ENCODE peak calls at places on chromosome 19, in eight cellular contexts. One of them, this sample, is unnamed.

GRCh38 chr19:42461700-42462324 is 19.1 kb upstream of the CXCL17 start:
- DNase-seq in AG04450: no peak
- DNase-seq in fibroblast of the aortic adventitia: no peak
- DNase-seq in cardiac fibroblast: no peak
- DNase-seq in upper lobe of right lung: no peak
- DNase-seq in HepG2: peak
- DNase-seq in body of pancreas: no peak
- DNase-seq in testis: peak
- DNase-seq in this sample: no peak

GRCh38 chr19:31347356-31347755 is 1.9 kb downstream of the TSHZ3 start:
- DNase-seq in AG04450: no peak
- DNase-seq in fibroblast of the aortic adventitia: peak
- DNase-seq in cardiac fibroblast: no peak
- DNase-seq in upper lobe of right lung: no peak
- DNase-seq in HepG2: no peak
- DNase-seq in body of pancreas: no peak
- DNase-seq in testis: no peak
- DNase-seq in this sample: no peak

GRCh38 chr19:31356587-31357314 is 7.5 kb upstream of the TSHZ3 start:
- DNase-seq in AG04450: no peak
- DNase-seq in fibroblast of the aortic adventitia: no peak
- DNase-seq in cardiac fibroblast: no peak
- DNase-seq in upper lobe of right lung: peak
- DNase-seq in HepG2: no peak
- DNase-seq in body of pancreas: peak
- DNase-seq in testis: peak
- DNase-seq in this sample: no peak

GRCh38 chr19:31070676-31071075 is 278.6 kb downstream of the TSHZ3 start:
- DNase-seq in AG04450: no peak
- DNase-seq in fibroblast of the aortic adventitia: no peak
- DNase-seq in cardiac fibroblast: no peak
- DNase-seq in upper lobe of right lung: no peak
- DNase-seq in HepG2: no peak
- DNase-seq in body of pancreas: no peak
- DNase-seq in testis: no peak
- DNase-seq in this sample: no peak

GRCh38 chr19:791605-792360 is 5.5 kb upstream of the PTBP1 start:
- DNase-seq in AG04450: no peak
- DNase-seq in fibroblast of the aortic adventitia: no peak
- DNase-seq in cardiac fibroblast: no peak
- DNase-seq in upper lobe of right lung: no peak
- DNase-seq in HepG2: no peak
- DNase-seq in body of pancreas: no peak
- DNase-seq in testis: no peak
- DNase-seq in this sample: no peak

GRCh38 chr19:41998246-41999020 is 4.4 kb upstream of the ATP1A3 start:
- DNase-seq in AG04450: no peak
- DNase-seq in fibroblast of the aortic adventitia: peak
- DNase-seq in cardiac fibroblast: peak
- DNase-seq in upper lobe of right lung: no peak
- DNase-seq in HepG2: peak
- DNase-seq in body of pancreas: peak
- DNase-seq in testis: peak
- DNase-seq in this sample: peak

GRCh38 chr19:52230685-52231084 is 38.7 kb upstream of the ZNF766 start:
- DNase-seq in AG04450: no peak
- DNase-seq in fibroblast of the aortic adventitia: no peak
- DNase-seq in cardiac fibroblast: no peak
- DNase-seq in upper lobe of right lung: no peak
- DNase-seq in HepG2: no peak
- DNase-seq in body of pancreas: no peak
- DNase-seq in testis: no peak
- DNase-seq in this sample: no peak

GRCh38 chr19:39416626-39417120 is 4.2 kb downstream of the PLEKHG2 start:
- DNase-seq in AG04450: no peak
- DNase-seq in fibroblast of the aortic adventitia: no peak
- DNase-seq in cardiac fibroblast: no peak
- DNase-seq in upper lobe of right lung: no peak
- DNase-seq in HepG2: no peak
- DNase-seq in body of pancreas: no peak
- DNase-seq in testis: no peak
- DNase-seq in this sample: no peak

GRCh38 chr19:789473-790052 is 7.7 kb upstream of the PTBP1 start:
- DNase-seq in AG04450: no peak
- DNase-seq in fibroblast of the aortic adventitia: no peak
- DNase-seq in cardiac fibroblast: no peak
- DNase-seq in upper lobe of right lung: no peak
- DNase-seq in HepG2: peak
- DNase-seq in body of pancreas: no peak
- DNase-seq in testis: no peak
- DNase-seq in this sample: no peak

GRCh38 chr19:36112678-36113077 is 1.7 kb downstream of the OVOL3 start:
- DNase-seq in AG04450: no peak
- DNase-seq in fibroblast of the aortic adventitia: no peak
- DNase-seq in cardiac fibroblast: no peak
- DNase-seq in upper lobe of right lung: no peak
- DNase-seq in HepG2: no peak
- DNase-seq in body of pancreas: no peak
- DNase-seq in testis: no peak
- DNase-seq in this sample: no peak

GRCh38 chr19:45934551-45935230 is 20.1 kb upstream of the NANOS2 start:
- DNase-seq in AG04450: no peak
- DNase-seq in fibroblast of the aortic adventitia: no peak
- DNase-seq in cardiac fibroblast: no peak
- DNase-seq in upper lobe of right lung: no peak
- DNase-seq in HepG2: no peak
- DNase-seq in body of pancreas: no peak
- DNase-seq in testis: no peak
- DNase-seq in this sample: no peak

GRCh38 chr19:45069056-45069455 is 7.2 kb downstream of the ZNF296 start:
- DNase-seq in AG04450: no peak
- DNase-seq in fibroblast of the aortic adventitia: peak
- DNase-seq in cardiac fibroblast: no peak
- DNase-seq in upper lobe of right lung: no peak
- DNase-seq in HepG2: no peak
- DNase-seq in body of pancreas: no peak
- DNase-seq in testis: peak
- DNase-seq in this sample: peak

GRCh38 chr19:58368561-58369360 is 6.2 kb upstream of the ZNF497 start:
- DNase-seq in AG04450: no peak
- DNase-seq in fibroblast of the aortic adventitia: no peak
- DNase-seq in cardiac fibroblast: no peak
- DNase-seq in upper lobe of right lung: no peak
- DNase-seq in HepG2: no peak
- DNase-seq in body of pancreas: no peak
- DNase-seq in testis: no peak
- DNase-seq in this sample: no peak

GRCh38 chr19:58367698-58368454 is 5.3 kb upstream of the ZNF497 start:
- DNase-seq in AG04450: no peak
- DNase-seq in fibroblast of the aortic adventitia: no peak
- DNase-seq in cardiac fibroblast: no peak
- DNase-seq in upper lobe of right lung: no peak
- DNase-seq in HepG2: no peak
- DNase-seq in body of pancreas: no peak
- DNase-seq in testis: peak
- DNase-seq in this sample: no peak

GRCh38 chr19:58374200-58374599 is 6.6 kb downstream of the ZNF837 start:
- DNase-seq in AG04450: no peak
- DNase-seq in fibroblast of the aortic adventitia: no peak
- DNase-seq in cardiac fibroblast: peak
- DNase-seq in upper lobe of right lung: no peak
- DNase-seq in HepG2: no peak
- DNase-seq in body of pancreas: no peak
- DNase-seq in testis: no peak
- DNase-seq in this sample: peak

GRCh38 chr19:58366576-58367430 is 4.3 kb upstream of the ZNF497 start:
- DNase-seq in AG04450: no peak
- DNase-seq in fibroblast of the aortic adventitia: no peak
- DNase-seq in cardiac fibroblast: no peak
- DNase-seq in upper lobe of right lung: no peak
- DNase-seq in HepG2: no peak
- DNase-seq in body of pancreas: no peak
- DNase-seq in testis: no peak
- DNase-seq in this sample: no peak

DNA sequence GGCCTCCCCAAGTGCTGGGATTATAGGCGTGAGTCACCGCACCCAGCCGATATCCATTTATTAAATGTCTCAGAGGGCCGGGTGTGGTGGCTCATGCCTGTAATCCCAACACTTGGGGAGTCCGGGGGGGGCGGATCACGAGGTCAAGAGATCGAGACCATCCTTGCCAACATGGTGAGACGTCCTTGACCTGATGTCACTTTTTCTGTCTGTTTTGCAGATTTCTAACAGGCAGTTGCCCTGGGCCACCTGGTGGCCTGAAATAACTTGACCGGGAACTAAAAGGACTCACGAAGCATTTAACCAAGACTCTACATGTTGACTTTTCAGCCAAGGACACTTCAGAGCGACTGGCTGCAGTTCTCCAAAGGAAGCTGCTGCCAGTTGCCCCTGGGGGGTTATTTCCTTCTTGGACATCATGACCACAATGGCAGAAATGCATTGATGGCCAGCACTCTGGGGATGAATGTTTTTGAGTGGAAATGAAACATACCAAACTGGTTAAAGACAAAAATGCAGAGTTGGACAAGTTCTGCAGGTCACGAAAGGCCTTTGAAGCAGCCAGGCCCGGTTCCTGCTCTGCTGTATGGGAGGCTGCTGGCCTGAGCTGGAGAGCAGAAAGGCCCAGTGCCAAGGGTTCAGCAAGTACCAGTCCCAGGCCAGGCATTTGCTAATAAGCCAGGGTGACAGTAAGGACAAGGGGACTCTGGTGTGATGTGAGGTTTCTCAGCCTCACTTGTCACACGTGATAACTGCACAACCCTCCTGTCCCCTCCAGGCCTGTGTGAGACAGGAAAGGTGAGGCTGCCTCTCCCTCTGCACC is 8.3 kb downstream of the ZNF837 start:
- DNase-seq in AG04450: no peak
- DNase-seq in fibroblast of the aortic adventitia: no peak
- DNase-seq in cardiac fibroblast: no peak
- DNase-seq in upper lobe of right lung: no peak
- DNase-seq in HepG2: no peak
- DNase-seq in body of pancreas: no peak
- DNase-seq in testis: peak
- DNase-seq in this sample: no peak
- TF ChIP-seq CTCF in AG04450: peak
- TF ChIP-seq CTCF in fibroblast of the aortic adventitia: no peak
- TF ChIP-seq CTCF in cardiac fibroblast: peak
- TF ChIP-seq CTCF in upper lobe of right lung: peak
- TF ChIP-seq CTCF in HepG2: peak
- TF ChIP-seq CTCF in body of pancreas: no peak
- TF ChIP-seq CTCF in testis: peak
- TF ChIP-seq CTCF in this sample: peak

DNA sequence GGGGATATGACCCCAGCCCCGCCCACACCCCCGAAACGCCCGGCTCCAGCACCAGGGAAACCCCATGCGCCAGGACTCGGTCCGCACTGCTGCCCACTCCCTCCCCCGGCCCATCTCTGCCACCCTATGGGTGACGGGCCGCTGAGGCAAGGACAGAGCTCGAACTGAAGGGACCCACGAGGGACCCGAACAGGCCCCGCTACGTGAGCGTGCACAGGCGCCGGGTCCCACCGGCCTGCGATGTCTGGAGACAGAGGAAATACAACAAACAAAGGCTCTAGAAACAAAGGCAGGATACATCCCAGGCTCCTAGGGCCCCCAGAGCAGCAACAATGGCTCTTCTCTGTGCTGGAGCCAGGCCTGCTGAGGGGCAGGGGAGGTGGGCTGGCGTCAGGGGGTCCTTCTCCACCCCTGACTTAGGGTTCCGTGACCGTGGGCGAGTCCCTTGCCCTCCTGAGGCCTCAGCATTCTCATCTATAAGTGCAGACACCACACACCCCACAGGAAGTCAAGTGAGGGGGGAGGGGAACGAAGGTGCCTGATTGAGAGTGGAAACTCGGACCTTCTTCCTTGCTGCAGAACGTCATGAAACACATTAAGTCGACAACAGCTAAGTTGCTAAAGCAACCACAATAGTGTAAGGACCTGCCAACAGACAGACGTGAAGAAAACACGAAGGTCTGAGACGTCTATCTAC is 3.1 kb downstream of the ABHD17A start:
- DNase-seq in AG04450: no peak
- DNase-seq in fibroblast of the aortic adventitia: no peak
- DNase-seq in cardiac fibroblast: no peak
- DNase-seq in upper lobe of right lung: no peak
- DNase-seq in HepG2: no peak
- DNase-seq in body of pancreas: no peak
- DNase-seq in testis: no peak
- DNase-seq in this sample: no peak
- H3K4me3 ChIP-seq in AG04450: no peak
- H3K4me3 ChIP-seq in fibroblast of the aortic adventitia: no peak
- H3K4me3 ChIP-seq in cardiac fibroblast: no peak
- H3K4me3 ChIP-seq in upper lobe of right lung: peak
- H3K4me3 ChIP-seq in HepG2: no peak
- H3K4me3 ChIP-seq in body of pancreas: no peak
- H3K4me3 ChIP-seq in testis: no peak
- H3K4me3 ChIP-seq in this sample: no peak

GRCh38 chr19:51094696-51095279 is 12.1 kb upstream of the KLK14 start:
- DNase-seq in AG04450: no peak
- DNase-seq in fibroblast of the aortic adventitia: no peak
- DNase-seq in cardiac fibroblast: peak
- DNase-seq in upper lobe of right lung: no peak
- DNase-seq in HepG2: peak
- DNase-seq in body of pancreas: peak
- DNase-seq in testis: peak
- DNase-seq in this sample: no peak

GRCh38 chr19:51097166-51097736 is 11.0 kb downstream of the CTU1 start:
- DNase-seq in AG04450: no peak
- DNase-seq in fibroblast of the aortic adventitia: peak
- DNase-seq in cardiac fibroblast: peak
- DNase-seq in upper lobe of right lung: peak
- DNase-seq in HepG2: peak
- DNase-seq in body of pancreas: peak
- DNase-seq in testis: peak
- DNase-seq in this sample: peak

GRCh38 chr19:51097796-51098195 is 10.4 kb downstream of the CTU1 start:
- DNase-seq in AG04450: no peak
- DNase-seq in fibroblast of the aortic adventitia: no peak
- DNase-seq in cardiac fibroblast: no peak
- DNase-seq in upper lobe of right lung: no peak
- DNase-seq in HepG2: no peak
- DNase-seq in body of pancreas: no peak
- DNase-seq in testis: no peak
- DNase-seq in this sample: no peak

GRCh38 chr19:51098366-51099069 is 9.7 kb downstream of the CTU1 start:
- DNase-seq in AG04450: no peak
- DNase-seq in fibroblast of the aortic adventitia: no peak
- DNase-seq in cardiac fibroblast: no peak
- DNase-seq in upper lobe of right lung: peak
- DNase-seq in HepG2: no peak
- DNase-seq in body of pancreas: no peak
- DNase-seq in testis: peak
- DNase-seq in this sample: peak

GRCh38 chr19:51096473-51097165 is 11.6 kb downstream of the CTU1 start:
- DNase-seq in AG04450: no peak
- DNase-seq in fibroblast of the aortic adventitia: no peak
- DNase-seq in cardiac fibroblast: peak
- DNase-seq in upper lobe of right lung: no peak
- DNase-seq in HepG2: no peak
- DNase-seq in body of pancreas: peak
- DNase-seq in testis: no peak
- DNase-seq in this sample: peak
- TF ChIP-seq CTCF in AG04450: no peak
- TF ChIP-seq CTCF in fibroblast of the aortic adventitia: peak
- TF ChIP-seq CTCF in cardiac fibroblast: no peak
- TF ChIP-seq CTCF in upper lobe of right lung: no peak
- TF ChIP-seq CTCF in HepG2: no peak
- TF ChIP-seq CTCF in body of pancreas: no peak
- TF ChIP-seq CTCF in testis: peak
- TF ChIP-seq CTCF in this sample: peak

GRCh38 chr19:15197275-15198005 is 3.4 kb downstream of the NOTCH3 start:
- DNase-seq in AG04450: no peak
- DNase-seq in fibroblast of the aortic adventitia: no peak
- DNase-seq in cardiac fibroblast: peak
- DNase-seq in upper lobe of right lung: no peak
- DNase-seq in HepG2: no peak
- DNase-seq in body of pancreas: peak
- DNase-seq in testis: no peak
- DNase-seq in this sample: peak
- H3K4me3 ChIP-seq in AG04450: no peak
- H3K4me3 ChIP-seq in fibroblast of the aortic adventitia: no peak
- H3K4me3 ChIP-seq in cardiac fibroblast: no peak
- H3K4me3 ChIP-seq in upper lobe of right lung: no peak
- H3K4me3 ChIP-seq in HepG2: no peak
- H3K4me3 ChIP-seq in body of pancreas: no peak
- H3K4me3 ChIP-seq in testis: no peak
- H3K4me3 ChIP-seq in this sample: no peak

This sample was measured in fibroblast of mammary gland.